ENCODE peak calls at places on chromosomes 4 and X, in four cellular contexts. P is NCI-H510A treated with DMSO at 0.1 percent for 48 hours, C is NCI-H774, D is left lung. O is an unnamed sample.

GRCh38 chrX:68902706-68903105 is 73.9 kb downstream of the EFNB1 start:
- DNase-seq in D (no peak), C (no peak), P (no peak), O (no peak)

GRCh38 chr4:98679738-98680137 is 21.3 kb upstream of the TSPAN5 start:
- DNase-seq in C (no peak), D (no peak), P (no peak), O (no peak)

GRCh38 chrX:146264763-146265375 is 447.2 kb downstream of the SLITRK2 start:
- DNase-seq in C (no peak), P (no peak), D (no peak), O (no peak)

GRCh38 chrX:1323315-1323714 is 13.3 kb upstream of the IL3RA start:
- DNase-seq in C (no peak), P (peak; percentile 2), D (peak; percentile 65), O (peak; percentile 63)

GRCh38 chr4:139245590-139245989 is 34.4 kb downstream of the MGARP start:
- DNase-seq in P (no peak), D (no peak), C (no peak), O (no peak)

GRCh38 chr4:95674451-95675095 is 125.8 kb upstream of the UNC5C start:
- DNase-seq in P (no peak), D (no peak), C (no peak), O (no peak)

GRCh38 chr4:144591401-144591800 is 54.6 kb upstream of the HHIP start:
- DNase-seq in D (peak; percentile 46), P (peak; percentile 12), C (peak; percentile 16), O (peak; percentile 61)

GRCh38 chr4:53748328-53748772 is 157.1 kb upstream of the LNX1 start:
- DNase-seq in P (no peak), D (no peak), C (no peak), O (peak; percentile 43)

GRCh38 chr4:53734584-53735363 is 143.5 kb upstream of the LNX1 start:
- DNase-seq in D (no peak), P (no peak), C (no peak), O (no peak)

O was measured in transverse colon.